ENCODE peak calls at places on chromosomes 12 and 14, in nine cellular contexts. Z, F, R, J, T, M, A, N and K are unnamed samples.

GRCh38 chr12:69475237-69475984 is 5.2 kb downstream of the FRS2 start:
- DNase-seq in A (no peak), M (peak), J (no peak), N (peak), F (no peak), R (peak), Z (peak), T (no peak), K (peak)

GRCh38 chr14:105015242-105015641 is 5.6 kb downstream of the CDCA4 start:
- DNase-seq in J (peak), R (no peak), A (no peak), M (no peak), N (no peak), F (no peak), T (no peak), Z (no peak), K (no peak)

GRCh38 chr12:55707841-55708694 is at the start of gene ITGA7:
- DNase-seq in R (peak), F (peak), A (peak), N (peak), M (peak), J (peak), Z (no peak), T (no peak), K (peak)

GRCh38 chr12:128323526-128323925 is 56.6 kb downstream of the TMEM132C start:
- DNase-seq in A (no peak), R (no peak), T (no peak), Z (no peak), M (no peak), F (no peak), N (no peak), J (peak), K (no peak)

GRCh38 chr14:70955543-70956480 is 48.6 kb downstream of the PCNX1 start:
- DNase-seq in Z (peak), F (no peak), M (peak), R (peak), N (peak), A (peak), J (peak), T (no peak), K (no peak)

GRCh38 chr12:95424271-95424994 is 49.5 kb upstream of the METAP2 start:
- DNase-seq in A (no peak), J (no peak), N (no peak), F (no peak), T (peak), M (no peak), Z (no peak), R (no peak), K (no peak)

GRCh38 chr12:100755186-100755585 is 39.4 kb upstream of the ANO4 start:
- DNase-seq in A (no peak), R (peak), T (no peak), F (no peak), M (no peak), Z (no peak), J (no peak), N (no peak), K (no peak)

GRCh38 chr12:124428136-124428791 is 133.4 kb downstream of the RFLNA start:
- DNase-seq in F (no peak), R (peak), M (peak), A (no peak), J (no peak), Z (no peak), N (no peak), T (no peak), K (no peak)

GRCh38 chr14:102029956-102030355 is 56.9 kb downstream of the HSP90AA1 start:
- DNase-seq in A (no peak), J (peak), R (peak), F (no peak), M (no peak), Z (no peak), T (no peak), N (no peak), K (no peak)

GRCh38 chr12:29762637-29763300 is 21.0 kb downstream of the TMTC1 start:
- DNase-seq in Z (no peak), F (no peak), T (no peak), M (no peak), R (peak), N (no peak), A (no peak), J (no peak), K (no peak)

GRCh38 chr12:96719671-96720362 is 187.2 kb upstream of the NEDD1 start:
- DNase-seq in J (no peak), Z (no peak), N (peak), F (no peak), A (peak), R (peak), M (no peak), T (no peak), K (no peak)

GRCh38 chr14:61420326-61420725 is 98.9 kb downstream of the PRKCH start:
- DNase-seq in J (peak), T (peak), R (peak), A (no peak), N (no peak), F (no peak), Z (peak), M (no peak), K (no peak)

GRCh38 chr14:104819361-104819771 is 18.5 kb downstream of the ZBTB42 start:
- DNase-seq in J (no peak), A (no peak), M (peak), N (no peak), Z (no peak), F (no peak), T (no peak), R (no peak), K (no peak)

GRCh38 chr14:53793790-53794560 is 162.7 kb downstream of the BMP4 start:
- DNase-seq in M (no peak), A (no peak), Z (peak), N (no peak), R (no peak), F (no peak), T (no peak), J (no peak), K (no peak)

GRCh38 chr14:22994762-22995275 is 12.5 kb upstream of the AJUBA start:
- DNase-seq in A (peak), N (peak), R (peak), F (no peak), M (peak), Z (peak), T (no peak), J (peak), K (no peak)

GRCh38 chr14:91004987-91005386 is 55.5 kb downstream of the RPS6KA5 start:
- DNase-seq in R (no peak), F (no peak), M (no peak), J (no peak), T (no peak), A (no peak), N (no peak), Z (no peak), K (no peak)

GRCh38 chr12:47280543-47281330 is 201.0 kb upstream of the AMIGO2 start:
- DNase-seq in A (no peak), R (no peak), N (no peak), M (no peak), J (no peak), Z (no peak), T (no peak), F (no peak), K (no peak)

GRCh38 chr12:15732341-15733061 is 56.7 kb downstream of the EPS8 start:
- DNase-seq in N (no peak), T (peak), M (peak), Z (peak), R (peak), J (no peak), A (no peak), F (no peak), K (no peak)

GRCh38 chr12:7970475-7971252 is 34.7 kb upstream of the SLC2A3 start:
- DNase-seq in M (peak), N (peak), R (peak), T (peak), F (peak), Z (peak), A (peak), J (peak), K (peak)

GRCh38 chr12:18224745-18225144 is 36.6 kb upstream of the PIK3C2G start:
- DNase-seq in N (peak), T (peak), R (peak), F (no peak), Z (peak), J (peak), M (peak), A (peak), K (peak)

GRCh38 chr12:122614839-122615238 is 87.8 kb downstream of the KNTC1 start:
- DNase-seq in T (no peak), M (no peak), Z (no peak), F (no peak), R (peak), N (no peak), A (no peak), J (no peak), K (no peak)

GRCh38 chr12:50442178-50442908 is 41.7 kb downstream of the LARP4 start:
- DNase-seq in J (no peak), M (no peak), A (no peak), T (no peak), F (no peak), Z (no peak), R (peak), N (no peak), K (no peak)

GRCh38 chr12:132245521-132246101 is 83.8 kb downstream of the GALNT9 start:
- DNase-seq in N (no peak), R (no peak), A (no peak), M (no peak), T (no peak), J (no peak), F (no peak), Z (no peak), K (no peak)

GRCh38 chr12:59113831-59114273 is 193.5 kb upstream of the LRIG3 start:
- DNase-seq in T (peak), M (peak), R (peak), F (peak), Z (peak), A (peak), J (peak), N (peak), K (peak)

DNA sequence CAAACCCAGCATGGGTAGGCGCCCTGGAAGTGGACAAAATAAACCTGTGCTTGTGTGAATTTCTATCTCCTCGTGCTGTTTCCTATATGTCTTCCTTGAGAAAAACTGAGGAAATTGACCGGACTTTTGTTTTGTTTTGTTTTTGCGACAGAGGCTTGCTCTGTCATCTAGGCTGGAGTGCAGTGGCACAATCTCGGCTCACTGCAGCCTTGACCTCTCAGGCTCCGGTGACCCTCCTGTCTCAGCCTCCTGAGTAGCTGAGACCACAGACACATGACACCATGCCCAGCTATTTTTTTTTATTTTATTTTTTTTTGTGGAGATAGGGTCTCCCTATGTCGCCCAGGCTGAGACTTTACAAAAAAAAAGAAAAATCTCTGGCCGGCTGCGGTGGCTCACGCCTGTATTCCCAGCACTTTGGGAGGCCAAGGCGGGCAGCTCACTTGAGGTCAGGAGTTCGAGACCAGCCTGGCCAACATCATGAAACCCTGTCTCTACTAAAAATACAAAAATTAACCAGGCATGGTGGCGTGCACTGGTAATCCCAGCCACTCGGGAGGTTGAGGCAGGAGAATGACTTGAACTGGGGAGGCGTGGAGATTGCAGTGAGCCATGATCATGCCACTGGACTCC is 22.5 kb upstream of the MIA2 start:
- DNase-seq in J (no peak), Z (no peak), N (no peak), M (no peak), R (no peak), T (no peak), A (no peak), F (no peak), K (no peak)
- H3K4me2 ChIP-seq in J (no peak), Z (peak), N (no peak), M (no peak), R (no peak), T (peak), A (no peak), F (no peak), K (no peak)

GRCh38 chr12:13097526-13097925 is 5.9 kb downstream of the GSG1 start:
- DNase-seq in T (no peak), J (no peak), R (peak), Z (no peak), N (no peak), A (no peak), M (no peak), F (no peak), K (no peak)
- H3K4me2 ChIP-seq in T (peak), J (no peak), R (peak), Z (peak), N (no peak), A (peak), M (peak), F (no peak), K (no peak)

GRCh38 chr14:20503905-20504304 is 1.4 kb upstream of the RNASE10 start:
- DNase-seq in F (no peak), T (no peak), R (no peak), J (no peak), A (no peak), M (no peak), Z (no peak), N (no peak), K (no peak)
- H3K4me2 ChIP-seq in F (no peak), T (no peak), R (no peak), J (no peak), A (peak), M (no peak), Z (no peak), N (no peak), K (no peak)

GRCh38 chr12:131218291-131219172 is 264.8 kb downstream of the ADGRD1 start:
- DNase-seq in R (no peak), N (peak), J (peak), T (no peak), M (no peak), F (peak), Z (peak), A (no peak), K (no peak)
- H3K4me2 ChIP-seq in R (no peak), N (peak), J (peak), T (peak), M (peak), F (peak), Z (peak), A (no peak), K (no peak)

GRCh38 chr12:116157845-116158267 is 119.6 kb downstream of the MED13L start:
- DNase-seq in F (no peak), Z (no peak), M (no peak), J (peak), R (no peak), T (no peak), N (peak), A (no peak), K (no peak)

GRCh38 chr12:116160883-116161458 is 116.5 kb downstream of the MED13L start:
- DNase-seq in Z (no peak), T (no peak), N (no peak), R (no peak), A (no peak), F (no peak), J (no peak), M (no peak), K (no peak)

GRCh38 chr12:116159593-116159992 is 117.9 kb downstream of the MED13L start:
- DNase-seq in T (no peak), A (no peak), Z (no peak), F (no peak), M (no peak), R (no peak), N (no peak), J (no peak), K (no peak)

GRCh38 chr12:116160196-116160595 is 117.3 kb downstream of the MED13L start:
- DNase-seq in R (peak), J (no peak), F (no peak), N (no peak), A (no peak), Z (peak), M (no peak), T (peak), K (no peak)

DNA sequence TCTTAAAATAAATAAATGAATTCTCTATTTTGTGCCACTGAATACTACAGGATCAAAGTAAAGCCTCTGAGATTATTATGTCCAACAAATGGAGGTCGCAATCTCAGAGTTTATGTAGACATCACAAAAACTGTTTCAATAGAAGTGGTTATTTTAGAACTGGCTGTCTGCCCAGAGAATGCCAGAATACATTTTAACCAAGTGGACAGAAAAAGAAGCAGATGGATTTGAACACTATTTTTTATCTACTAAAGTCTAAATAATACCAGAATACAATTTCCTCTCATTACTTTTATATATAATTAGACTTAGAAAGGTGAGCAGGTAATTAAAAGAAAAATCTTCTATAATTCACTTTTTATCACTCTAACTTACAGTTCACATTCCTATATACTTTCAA is 118.3 kb downstream of the MED13L start:
- DNase-seq in A (no peak), J (no peak), F (no peak), N (no peak), Z (no peak), R (peak), T (no peak), M (peak), K (no peak)
- H3K4me2 ChIP-seq in A (no peak), J (no peak), F (no peak), N (no peak), Z (peak), R (peak), T (no peak), M (peak), K (no peak)

GRCh38 chr14:39451811-39452210 is 19.6 kb upstream of the FBXO33 start:
- DNase-seq in Z (no peak), J (no peak), A (no peak), T (no peak), R (no peak), N (no peak), F (no peak), M (no peak), K (no peak)

GRCh38 chr14:39441805-39442204 is 9.6 kb upstream of the FBXO33 start:
- DNase-seq in M (no peak), R (no peak), N (no peak), T (no peak), F (no peak), Z (no peak), A (no peak), J (no peak), K (no peak)

GRCh38 chr14:39442293-39442692 is 10.1 kb upstream of the FBXO33 start:
- DNase-seq in N (no peak), Z (no peak), R (no peak), J (no peak), M (no peak), T (no peak), F (no peak), A (no peak), K (no peak)

GRCh38 chr14:39446131-39446744 is 14.0 kb upstream of the FBXO33 start:
- DNase-seq in M (no peak), T (no peak), A (no peak), F (no peak), J (no peak), N (no peak), Z (no peak), R (no peak), K (no peak)

DNA sequence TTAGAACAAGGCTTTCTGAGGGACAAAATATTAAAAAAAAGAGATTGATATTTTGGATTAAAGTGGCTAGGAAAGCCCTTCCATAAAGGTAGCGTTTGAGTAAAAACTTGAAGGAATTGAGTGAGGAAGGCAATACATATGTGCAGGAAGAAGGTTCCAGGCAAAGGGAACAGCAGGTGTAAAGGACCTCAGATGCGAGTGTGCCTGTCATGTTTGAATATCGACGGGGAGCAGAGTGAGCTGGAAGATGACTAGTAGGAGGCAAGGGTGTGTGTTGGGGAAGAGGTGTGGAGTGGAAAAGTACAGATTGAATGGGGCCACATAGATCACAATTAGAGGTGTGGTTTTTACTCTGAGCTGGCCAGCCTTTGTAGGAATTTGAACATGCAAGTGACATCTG is 14.9 kb upstream of the FBXO33 start:
- DNase-seq in R (no peak), A (no peak), Z (no peak), M (no peak), T (no peak), J (no peak), N (no peak), F (no peak), K (no peak)
- H3K4me2 ChIP-seq in R (no peak), A (no peak), Z (no peak), M (no peak), T (no peak), J (no peak), N (no peak), F (no peak), K (no peak)

GRCh38 chr12:88726806-88727722 is 146.8 kb upstream of the KITLG start:
- DNase-seq in T (no peak), N (no peak), J (no peak), R (peak), Z (no peak), M (no peak), F (no peak), A (no peak), K (no peak)
- H3K4me2 ChIP-seq in T (no peak), N (no peak), J (no peak), R (peak), Z (no peak), M (no peak), F (no peak), A (no peak), K (no peak)